ENCODE peak calls at places on chromosomes 1 and 21, in six cellular contexts. V is neuronal stem cell, Q is IMR-90, O is H9, D is H1, J is mesenchymal stem cell. W is an unnamed sample.

GRCh38 chr1:59748123-59748522 is 66.6 kb upstream of the HOOK1 start:
- DNase-seq in D (no peak), J (no peak), Q (no peak), V (no peak), O (no peak), W (no peak)

GRCh38 chr1:37255868-37256267 is 218.5 kb upstream of the ZC3H12A start:
- DNase-seq in D (no peak), O (no peak), V (no peak), Q (no peak), J (no peak), W (no peak)

GRCh38 chr1:115647000-115647399 is 5.2 kb downstream of the VANGL1 start:
- DNase-seq in J (no peak), V (no peak), O (no peak), D (no peak), Q (peak), W (no peak)

GRCh38 chr1:233440952-233441401 is 113.5 kb downstream of the MAP3K21 start:
- DNase-seq in V (peak), D (peak), O (peak), J (peak), Q (peak), W (peak)

GRCh38 chr21:46347791-46348381 is 23.9 kb downstream of the PCNT start:
- DNase-seq in O (no peak), J (no peak), D (no peak), Q (no peak), V (no peak), W (no peak)

GRCh38 chr21:39900491-39900890 is 33.3 kb downstream of the PCP4 start:
- DNase-seq in V (no peak), D (no peak), Q (no peak), J (no peak), O (no peak), W (peak)

GRCh38 chr1:40270152-40270834 is 12.3 kb downstream of the ZMPSTE24 start:
- DNase-seq in J (peak), V (no peak), O (no peak), D (no peak), Q (peak), W (no peak)

GRCh38 chr1:197994907-197995407 is 77.8 kb downstream of the LHX9 start:
- DNase-seq in Q (peak), D (no peak), J (no peak), V (no peak), O (no peak), W (peak)

GRCh38 chr1:209029737-209030136 is 553.8 kb upstream of the CAMK1G start:
- DNase-seq in Q (no peak), J (no peak), D (no peak), V (no peak), O (no peak), W (no peak)

GRCh38 chr21:36661511-36662309 is 37.2 kb upstream of the SIM2 start:
- DNase-seq in Q (peak), O (peak), V (no peak), J (peak), D (no peak), W (peak)

GRCh38 chr1:110490791-110491451 is 28.1 kb downstream of the KCNA10 start:
- DNase-seq in J (no peak), Q (no peak), V (no peak), O (no peak), D (no peak), W (no peak)

GRCh38 chr1:99696616-99697015 is 50.7 kb downstream of the PALMD start:
- DNase-seq in V (no peak), D (no peak), J (no peak), O (no peak), Q (no peak), W (no peak)

GRCh38 chr1:206782448-206782847 is 10.2 kb upstream of the IL10 start:
- DNase-seq in D (no peak), O (no peak), V (no peak), J (no peak), Q (no peak), W (no peak)

GRCh38 chr1:54798769-54799641 is 2.1 kb downstream of the TTC22 start:
- DNase-seq in J (no peak), V (no peak), D (no peak), Q (peak), O (no peak), W (peak)

GRCh38 chr21:14482165-14482564 is 64.0 kb downstream of the SAMSN1 start:
- DNase-seq in V (no peak), Q (no peak), O (no peak), D (no peak), J (no peak), W (peak)

GRCh38 chr1:32525053-32525452 is 14.2 kb upstream of the ZBTB8A start:
- DNase-seq in D (no peak), V (no peak), J (no peak), Q (peak), O (no peak), W (no peak)

GRCh38 chr1:64572222-64572900 is 102.4 kb downstream of the CACHD1 start:
- DNase-seq in V (no peak), O (peak), D (no peak), Q (no peak), J (no peak), W (no peak)

GRCh38 chr1:61233121-61233659 is 150.8 kb downstream of the NFIA start:
- DNase-seq in V (no peak), Q (no peak), D (no peak), J (no peak), O (no peak), W (no peak)

GRCh38 chr1:190169311-190170067 is 308.2 kb downstream of the BRINP3 start:
- DNase-seq in Q (peak), O (no peak), V (no peak), D (no peak), J (no peak), W (peak)

GRCh38 chr1:28123461-28123961 is 35.1 kb upstream of the EYA3 start:
- DNase-seq in J (peak), Q (peak), V (no peak), D (no peak), O (no peak), W (peak)

GRCh38 chr1:86018311-86018923 is 138.2 kb downstream of the COL24A1 start:
- DNase-seq in Q (peak), J (peak), D (peak), O (no peak), V (peak), W (peak)

GRCh38 chr1:231872461-231872910 is 245.9 kb downstream of the DISC1 start:
- DNase-seq in Q (peak), D (no peak), V (no peak), J (peak), O (no peak), W (no peak)

GRCh38 chr1:237470712-237471310 is 419.9 kb downstream of the ZP4 start:
- DNase-seq in Q (no peak), O (peak), J (no peak), D (no peak), V (no peak), W (no peak)

GRCh38 chr1:161484613-161485012 is 20.6 kb upstream of the FCGR2A start:
- DNase-seq in J (no peak), V (no peak), Q (no peak), O (no peak), D (no peak), W (no peak)

GRCh38 chr1:233668725-233669294 is 54.9 kb downstream of the KCNK1 start:
- DNase-seq in V (no peak), D (no peak), J (no peak), O (no peak), Q (peak), W (peak)

GRCh38 chr1:94538243-94538827 is 3.2 kb downstream of the F3 start:
- DNase-seq in O (no peak), D (no peak), Q (no peak), J (peak), V (no peak), W (peak)

GRCh38 chr1:215484111-215484914 is 82.8 kb upstream of the KCTD3 start:
- DNase-seq in J (peak), O (no peak), Q (peak), D (no peak), V (no peak), W (no peak)

GRCh38 chr1:229431270-229432115 is 2.4 kb downstream of the ACTA1 start:
- DNase-seq in D (no peak), J (no peak), O (no peak), Q (no peak), V (no peak), W (no peak)

GRCh38 chr1:6083801-6084467 is 38.2 kb downstream of the KCNAB2 start:
- DNase-seq in J (no peak), D (no peak), Q (peak), O (no peak), V (no peak), W (no peak)
- H2AFZ ChIP-seq in J (no peak), D (no peak), Q (no peak), O (no peak), V (peak), W (no peak)

DNA sequence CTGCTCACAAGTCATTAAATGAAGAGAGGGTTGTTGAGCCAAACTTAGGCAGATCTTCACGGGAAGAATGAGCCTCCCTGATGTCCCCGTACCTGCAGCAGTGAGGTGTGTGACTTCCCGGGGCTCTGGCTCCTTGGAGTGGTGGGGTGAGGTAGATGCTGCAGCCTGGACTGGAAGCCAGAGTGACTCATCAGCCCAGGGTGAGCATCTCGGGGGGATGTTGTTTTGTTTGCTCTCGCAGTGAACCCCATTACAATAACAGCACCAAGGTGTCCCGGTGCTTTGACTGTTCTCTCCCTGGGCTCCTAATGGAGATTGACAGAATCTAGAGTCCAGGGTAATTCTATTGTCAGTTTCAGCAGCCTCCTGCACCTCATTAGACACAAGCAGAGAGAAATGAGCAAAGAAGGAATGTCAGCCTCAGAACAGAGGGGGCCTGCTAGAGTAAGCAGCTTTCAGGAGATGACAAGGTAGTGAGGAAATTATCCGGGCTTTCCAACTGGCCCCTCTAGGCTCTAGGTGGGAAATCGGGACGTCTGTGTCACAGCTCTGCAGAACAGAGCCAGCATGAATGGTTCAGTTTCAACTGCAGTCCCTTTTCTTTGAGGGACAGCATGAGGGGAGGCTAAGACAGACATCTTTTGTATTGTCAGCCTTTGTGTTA is 36.0 kb upstream of the LRRN2 start:
- DNase-seq in J (no peak), Q (no peak), D (peak), O (peak), V (peak), W (no peak)
- H2BK120ac ChIP-seq in J (no peak), Q (no peak), D (no peak), O (no peak), V (no peak), W (no peak)

DNA sequence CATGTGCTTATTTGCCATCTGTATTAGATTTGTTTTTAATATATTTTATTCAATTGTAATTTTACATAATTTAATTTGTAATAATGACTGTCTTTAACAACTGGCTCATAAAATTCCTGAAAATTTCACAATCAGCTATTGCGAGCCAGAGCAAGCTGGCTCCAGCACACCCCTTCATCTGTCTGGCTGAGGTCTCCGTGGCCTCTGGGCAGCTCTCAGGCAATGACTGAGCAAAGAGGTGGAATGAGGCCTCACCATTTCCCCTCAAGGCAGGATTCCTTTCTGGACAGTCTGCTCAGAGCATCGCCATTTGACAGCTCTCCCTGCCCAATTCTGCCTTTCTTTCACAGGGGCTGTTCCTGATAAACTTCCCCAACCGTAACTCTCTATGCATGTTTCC is 5.8 kb upstream of the KANK4 start:
- DNase-seq in J (no peak), D (no peak), V (no peak), O (no peak), Q (peak), W (peak)
- H2AFZ ChIP-seq in J (no peak), D (no peak), V (no peak), O (no peak), Q (no peak), W (no peak)

GRCh38 chr1:26696191-26696644 is 403 bp downstream of the ARID1A start:
- DNase-seq in J (no peak), O (no peak), D (no peak), Q (no peak), V (no peak), W (no peak)
- H2BK120ac ChIP-seq in J (peak), O (no peak), D (no peak), Q (no peak), V (peak), W (peak)

GRCh38 chr1:16011936-16012589 is 5.8 kb downstream of the HSPB7 start:
- DNase-seq in J (no peak), Q (no peak), D (no peak), O (no peak), V (no peak), W (no peak)
- H2AFZ ChIP-seq in J (no peak), Q (peak), D (no peak), O (no peak), V (no peak), W (no peak)

W was measured in trophoblast cell.